ENCODE peak calls at places on chromosome 5, in nine cellular contexts. G is effector memory CD4-positive, alpha-beta T cell; C is breast epithelium; N is spleen; L is A549; Y is testis; J is coronary artery; O is prostate gland; P is heart right ventricle. Q is an unnamed sample.

GRCh38 chr5:95365302-95366095 is 25.7 kb upstream of the FAM81B start:
- DNase-seq in O (no peak), G (no peak), N (no peak), P (no peak), L (no peak), Y (no peak), C (no peak), J (no peak), Q (no peak)

GRCh38 chr5:64952961-64953360 is 184.2 kb downstream of the CWC27 start:
- DNase-seq in P (no peak), L (no peak), J (no peak), Y (no peak), C (no peak), O (no peak), G (no peak), N (no peak), Q (no peak)

GRCh38 chr5:23314827-23315226 is 192.6 kb upstream of the PRDM9 start:
- DNase-seq in N (no peak), J (no peak), C (no peak), O (no peak), Y (no peak), P (no peak), L (peak), G (no peak), Q (no peak)

GRCh38 chr5:108295588-108296368 is 86.1 kb downstream of the FBXL17 start:
- DNase-seq in O (no peak), N (no peak), C (no peak), J (no peak), L (no peak), P (no peak), Y (no peak), G (no peak), Q (no peak)

GRCh38 chr5:131363811-131364506 is 100.1 kb downstream of the CDC42SE2 start:
- DNase-seq in G (no peak), N (no peak), L (no peak), J (no peak), O (no peak), P (no peak), Y (no peak), C (no peak), Q (no peak)

GRCh38 chr5:127028822-127029457 is 1.4 kb downstream of the MARCHF3 start:
- DNase-seq in O (peak), N (no peak), G (no peak), Y (peak), J (no peak), P (no peak), C (no peak), L (no peak), Q (no peak)

GRCh38 chr5:42057254-42057690 is 132.2 kb downstream of the FBXO4 start:
- DNase-seq in Y (peak), P (peak), J (no peak), N (peak), C (peak), G (peak), O (peak), L (peak), Q (no peak)

GRCh38 chr5:1318659-1319251 is 23.9 kb upstream of the TERT start:
- DNase-seq in C (no peak), O (no peak), P (no peak), G (no peak), J (peak), L (no peak), N (peak), Y (no peak), Q (peak)

GRCh38 chr5:108953940-108954339 is 206.2 kb downstream of the FER start:
- DNase-seq in P (no peak), Y (no peak), L (no peak), G (no peak), J (no peak), C (no peak), O (no peak), N (no peak), Q (no peak)

GRCh38 chr5:10572451-10572850 is 8.6 kb downstream of the ANKRD33B start:
- DNase-seq in L (no peak), J (peak), C (no peak), O (no peak), N (peak), P (no peak), Y (no peak), G (no peak), Q (no peak)

DNA sequence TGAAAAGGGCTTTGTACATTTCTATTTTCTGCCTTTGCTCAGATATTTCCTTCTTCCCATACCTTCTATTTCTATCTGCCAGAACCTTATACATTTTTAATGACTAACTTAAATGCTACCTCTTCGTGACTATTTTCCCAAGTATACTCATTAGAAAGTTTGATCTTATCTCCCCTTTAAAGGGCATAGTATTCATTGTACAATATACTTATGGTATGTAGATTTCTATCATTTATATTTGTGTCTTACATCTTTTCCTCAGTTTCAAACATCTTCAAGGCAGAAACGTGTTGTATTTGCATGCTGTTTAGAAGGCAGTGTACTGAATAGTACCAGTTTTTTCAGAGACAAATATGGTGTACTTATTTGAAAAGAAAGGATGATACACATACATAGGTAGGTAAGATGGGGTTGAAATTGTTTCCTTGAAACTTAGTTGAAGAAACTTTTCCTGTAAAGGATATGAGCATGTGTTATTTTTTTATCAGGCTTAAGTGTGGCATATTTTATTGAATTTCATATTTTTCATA is 518.1 kb upstream of the NUDT12 start:
- DNase-seq in N (no peak), O (no peak), J (no peak), C (no peak), Y (no peak), L (no peak), G (no peak), P (no peak), Q (no peak)
- H3K27ac ChIP-seq in N (no peak), O (no peak), J (no peak), C (no peak), Y (no peak), L (no peak), G (no peak), P (no peak), Q (no peak)

DNA sequence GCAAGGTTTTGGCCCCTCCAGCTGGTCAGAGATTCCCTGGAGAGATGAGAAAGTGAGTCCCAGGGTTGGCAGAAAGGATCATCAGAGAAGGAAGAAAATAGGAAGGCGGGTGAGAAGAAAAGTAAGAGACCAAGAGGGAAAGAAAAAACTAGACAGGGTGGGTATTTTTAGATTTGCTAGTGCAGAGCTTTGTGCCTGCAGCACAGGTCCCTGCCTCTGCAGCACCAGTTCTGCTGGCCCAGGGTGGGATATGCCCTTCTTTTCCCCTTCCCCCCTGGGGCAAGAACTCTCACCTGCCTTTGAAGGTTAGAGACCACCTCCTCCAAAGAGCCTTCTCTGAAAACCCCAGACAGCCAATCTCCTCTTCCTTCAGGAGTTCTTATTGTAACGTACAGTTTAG is 90.3 kb upstream of the EGFLAM start:
- DNase-seq in G (no peak), L (no peak), J (no peak), O (no peak), Y (no peak), N (no peak), P (no peak), C (no peak), Q (no peak)
- H3K27ac ChIP-seq in G (no peak), L (no peak), J (no peak), O (no peak), Y (no peak), N (no peak), P (no peak), C (no peak), Q (no peak)

GRCh38 chr5:33322632-33323031 is 118.1 kb upstream of the TARS1 start:
- DNase-seq in C (no peak), N (no peak), J (no peak), L (no peak), O (no peak), Y (no peak), P (no peak), G (no peak), Q (no peak)
- H3K27ac ChIP-seq in C (no peak), N (no peak), J (peak), L (no peak), O (no peak), Y (no peak), P (no peak), G (no peak), Q (no peak)

DNA sequence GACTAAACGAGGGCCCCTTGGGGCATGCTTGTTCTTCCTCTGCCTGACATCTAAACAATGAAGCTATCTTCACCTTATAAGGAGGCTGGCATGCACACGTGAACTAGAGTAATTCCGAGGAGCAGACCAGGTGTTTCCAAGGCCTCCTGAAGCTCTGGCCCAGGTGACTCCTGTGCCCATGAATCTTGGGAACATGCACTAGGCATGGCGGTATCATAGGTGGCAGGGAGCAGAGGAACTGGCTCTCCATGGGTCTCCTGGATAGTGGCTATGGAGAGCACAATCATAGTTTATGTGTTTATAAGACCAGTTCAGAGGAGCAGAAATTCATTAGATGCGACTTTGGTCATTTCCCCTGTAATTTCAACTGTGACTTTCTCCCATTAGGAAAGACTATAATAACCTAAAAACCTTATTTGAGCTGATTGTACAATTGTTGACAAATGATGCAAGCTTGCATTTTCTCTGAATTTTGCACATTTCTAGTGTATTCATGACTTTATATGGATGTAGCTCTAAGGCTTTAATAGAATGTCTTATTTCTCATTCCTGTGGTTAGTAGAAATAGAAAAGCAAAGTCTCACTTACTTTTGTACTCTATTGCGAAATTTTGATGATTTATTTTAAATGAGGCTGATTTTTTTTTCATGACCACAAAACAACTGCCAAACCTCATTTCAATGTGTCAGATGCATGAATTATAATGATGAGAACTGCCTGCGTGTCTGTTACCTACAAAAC is 135.3 kb upstream of the RPS23 start:
- DNase-seq in P (no peak), G (no peak), O (no peak), N (no peak), C (no peak), Y (no peak), L (no peak), J (no peak), Q (no peak)
- H3K27ac ChIP-seq in P (no peak), G (no peak), O (no peak), N (peak), C (peak), Y (no peak), L (no peak), J (peak), Q (no peak)

GRCh38 chr5:34790087-34790486 is 48.9 kb upstream of the TTC23L start:
- DNase-seq in O (no peak), J (no peak), P (no peak), C (no peak), L (no peak), G (no peak), Y (no peak), N (no peak), Q (no peak)
- H3K27ac ChIP-seq in O (no peak), J (no peak), P (no peak), C (no peak), L (no peak), G (no peak), Y (no peak), N (peak), Q (no peak)

GRCh38 chr5:138790684-138791083 is 37.5 kb downstream of the CTNNA1 start:
- DNase-seq in O (no peak), C (no peak), Y (no peak), G (no peak), P (no peak), N (no peak), L (no peak), J (no peak), Q (no peak)

GRCh38 chr5:138789771-138790242 is 36.6 kb downstream of the CTNNA1 start:
- DNase-seq in P (no peak), L (peak), C (no peak), J (no peak), N (no peak), G (no peak), Y (no peak), O (no peak), Q (no peak)

GRCh38 chr5:138793481-138794010 is 40.3 kb downstream of the CTNNA1 start:
- DNase-seq in Y (no peak), O (no peak), P (no peak), N (no peak), L (no peak), C (no peak), J (no peak), G (no peak), Q (no peak)

GRCh38 chr5:138792181-138792808 is 39.1 kb downstream of the CTNNA1 start:
- DNase-seq in Y (no peak), J (no peak), P (no peak), L (no peak), C (no peak), G (no peak), O (no peak), N (no peak), Q (no peak)
- H3K27ac ChIP-seq in Y (no peak), J (no peak), P (no peak), L (no peak), C (peak), G (no peak), O (no peak), N (no peak), Q (no peak)

DNA sequence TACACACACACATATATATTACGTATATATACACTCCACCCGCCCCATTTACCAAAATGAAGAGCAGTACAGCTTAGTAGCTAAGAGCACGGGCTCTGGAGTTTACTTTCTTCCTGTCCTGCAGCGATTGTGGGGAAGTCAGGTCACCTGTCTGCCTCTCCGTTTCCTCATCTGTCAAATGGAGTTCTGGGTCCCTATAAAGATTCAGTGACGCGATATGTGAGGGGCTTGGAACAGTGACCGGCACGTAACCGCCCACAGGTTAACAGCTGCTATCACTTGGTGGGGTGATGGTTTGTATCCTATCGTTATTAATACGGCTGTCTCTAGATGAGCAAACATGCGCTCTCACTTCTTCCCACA is 488 bp downstream of the FAM114A2 start:
- DNase-seq in C (no peak), O (peak), P (peak), N (peak), Y (peak), J (no peak), G (peak), L (no peak), Q (peak)
- H3K27ac ChIP-seq in C (peak), O (peak), P (peak), N (peak), Y (peak), J (peak), G (peak), L (peak), Q (peak)